ENCODE peak calls at places on chromosomes 3 and 15, in five cellular contexts. I is mesenchymal stem cell, S is trophoblast cell, F is neuronal stem cell, T is H1. E is an unnamed sample.

GRCh38 chr3:106183762-106184391 is 315.1 kb upstream of the CBLB start:
- DNase-seq in I (peak), S (no peak), F (no peak), T (no peak), E (peak)

GRCh38 chr3:120472121-120472844 is 21.5 kb upstream of the FSTL1 start:
- DNase-seq in I (no peak), S (peak), F (no peak), T (no peak), E (no peak)

GRCh38 chr15:51864408-51865056 is 35.1 kb downstream of the TMOD3 start:
- DNase-seq in I (no peak), S (peak), F (no peak), T (no peak), E (peak)

GRCh38 chr15:51621917-51622268 is 678 bp downstream of the DMXL2 start:
- DNase-seq in I (peak), S (peak), F (peak), T (no peak), E (peak)

GRCh38 chr3:170420307-170420821 is 1.7 kb downstream of the CLDN11 start:
- DNase-seq in I (peak), S (no peak), F (no peak), T (no peak), E (peak)

GRCh38 chr3:33887478-33887877 is 89.0 kb downstream of the PDCD6IP start:
- DNase-seq in I (no peak), S (no peak), F (no peak), T (no peak), E (no peak)

GRCh38 chr3:49754536-49754935 is 30.8 kb upstream of the GMPPB start:
- DNase-seq in I (no peak), S (peak), F (no peak), T (no peak), E (no peak)

GRCh38 chr15:91694829-91695205 is 158.7 kb upstream of the SLCO3A1 start:
- DNase-seq in I (no peak), S (peak), F (no peak), T (no peak), E (peak)

GRCh38 chr15:63811942-63812341 is 21.8 kb downstream of the HERC1 start:
- DNase-seq in I (peak), S (peak), F (no peak), T (no peak), E (no peak)

GRCh38 chr15:38843736-38844590 is 279.3 kb upstream of the RASGRP1 start:
- DNase-seq in I (peak), S (no peak), F (no peak), T (no peak), E (peak)

GRCh38 chr15:60228096-60228495 is 169.7 kb downstream of the ANXA2 start:
- DNase-seq in I (no peak), S (no peak), F (no peak), T (no peak), E (no peak)

GRCh38 chr15:89341316-89342005 is 6.8 kb upstream of the POLG start:
- DNase-seq in I (no peak), S (no peak), F (no peak), T (no peak), E (no peak)

GRCh38 chr3:12978682-12979081 is 94.5 kb downstream of the IQSEC1 start:
- DNase-seq in I (no peak), S (peak), F (no peak), T (no peak), E (no peak)

GRCh38 chr3:154398084-154398967 is 31.7 kb downstream of the GPR149 start:
- DNase-seq in I (no peak), S (no peak), F (no peak), T (no peak), E (no peak)

GRCh38 chr15:61380270-61380669 is 151.2 kb upstream of the RORA start:
- DNase-seq in I (no peak), S (no peak), F (no peak), T (no peak), E (no peak)

GRCh38 chr3:170419301-170420087 is 826 bp downstream of the CLDN11 start:
- DNase-seq in I (peak), S (peak), F (no peak), T (no peak), E (peak)

GRCh38 chr3:153338487-153338886 is 176.5 kb downstream of the RAP2B start:
- DNase-seq in I (peak), S (no peak), F (no peak), T (no peak), E (peak)

GRCh38 chr15:60721232-60721576 is 242.3 kb upstream of the ICE2 start:
- DNase-seq in I (no peak), S (no peak), F (no peak), T (no peak), E (no peak)

GRCh38 chr3:123489400-123490004 is 40.6 kb upstream of the ADCY5 start:
- DNase-seq in I (peak), S (peak), F (peak), T (peak), E (peak)

GRCh38 chr15:58575045-58575786 is 143.4 kb downstream of the LIPC start:
- DNase-seq in I (no peak), S (peak), F (no peak), T (no peak), E (no peak)

GRCh38 chr15:69853572-69853971 is 244.1 kb downstream of the TLE3 start:
- DNase-seq in I (peak), S (peak), F (no peak), T (peak), E (peak)

GRCh38 chr3:194806991-194807685 is 121.5 kb downstream of the FAM43A start:
- DNase-seq in I (peak), S (peak), F (no peak), T (no peak), E (peak)

GRCh38 chr3:1118074-1118473 is 25.2 kb downstream of the CNTN6 start:
- DNase-seq in I (peak), S (peak), F (no peak), T (no peak), E (no peak)

GRCh38 chr3:179652467-179653105 is at the start of gene USP13:
- DNase-seq in I (peak), S (peak), F (no peak), T (no peak), E (peak)

GRCh38 chr3:179655236-179655635 is 2.4 kb downstream of the USP13 start:
- DNase-seq in I (no peak), S (no peak), F (no peak), T (no peak), E (no peak)

GRCh38 chr3:179653106-179653776 is 401 bp downstream of the USP13 start:
- DNase-seq in I (peak), S (peak), F (peak), T (no peak), E (peak)

GRCh38 chr3:179651687-179652466 is 963 bp upstream of the USP13 start:
- DNase-seq in I (no peak), S (no peak), F (no peak), T (no peak), E (no peak)

DNA sequence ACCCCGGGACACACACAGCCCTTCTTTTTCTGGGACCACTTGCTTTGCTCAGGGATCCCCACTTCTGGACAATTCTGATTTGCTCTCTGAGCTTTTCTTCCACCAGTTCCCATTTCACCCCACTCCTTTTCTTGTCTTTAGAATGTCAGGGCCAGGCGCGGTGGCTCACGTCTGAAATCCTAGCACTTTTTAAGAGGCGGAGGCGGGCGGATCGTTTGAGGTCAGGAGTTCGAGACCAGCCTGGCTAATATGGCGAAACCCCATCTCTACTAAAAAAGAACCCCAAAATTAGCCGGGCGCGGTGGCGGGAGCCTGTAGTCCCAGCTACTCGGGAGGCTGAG is 907 bp downstream of the USP13 start:
- DNase-seq in I (no peak), S (no peak), F (no peak), T (no peak), E (no peak)
- H4K91ac ChIP-seq in I (no peak), S (no peak), F (no peak), T (no peak), E (peak)

GRCh38 chr3:177195242-177195940 is 1.9 kb downstream of the TBL1XR1 start:
- DNase-seq in I (peak), S (peak), F (no peak), T (no peak), E (no peak)

GRCh38 chr3:177195941-177196472 is 1.3 kb downstream of the TBL1XR1 start:
- DNase-seq in I (peak), S (peak), F (peak), T (no peak), E (no peak)

GRCh38 chr3:177196473-177197040 is 725 bp downstream of the TBL1XR1 start:
- DNase-seq in I (peak), S (peak), F (peak), T (no peak), E (peak)

GRCh38 chr3:177197934-177198484 is 727 bp upstream of the TBL1XR1 start:
- DNase-seq in I (peak), S (peak), F (no peak), T (no peak), E (no peak)

GRCh38 chr3:177197041-177197933 is at the start of gene TBL1XR1:
- DNase-seq in I (peak), S (peak), F (peak), T (peak), E (peak)
- H4K91ac ChIP-seq in I (peak), S (peak), F (no peak), T (peak), E (peak)

GRCh38 chr15:74053497-74053896 is 28.9 kb downstream of the GOLGA6A start:
- DNase-seq in I (no peak), S (no peak), F (no peak), T (no peak), E (no peak)
- H4K91ac ChIP-seq in I (no peak), S (no peak), F (no peak), T (no peak), E (peak)

GRCh38 chr3:46576386-46576785 is 10.3 kb upstream of the LRRC2 start:
- DNase-seq in I (no peak), S (no peak), F (no peak), T (no peak), E (no peak)
- H4K91ac ChIP-seq in I (no peak), S (no peak), F (no peak), T (peak), E (no peak)

DNA sequence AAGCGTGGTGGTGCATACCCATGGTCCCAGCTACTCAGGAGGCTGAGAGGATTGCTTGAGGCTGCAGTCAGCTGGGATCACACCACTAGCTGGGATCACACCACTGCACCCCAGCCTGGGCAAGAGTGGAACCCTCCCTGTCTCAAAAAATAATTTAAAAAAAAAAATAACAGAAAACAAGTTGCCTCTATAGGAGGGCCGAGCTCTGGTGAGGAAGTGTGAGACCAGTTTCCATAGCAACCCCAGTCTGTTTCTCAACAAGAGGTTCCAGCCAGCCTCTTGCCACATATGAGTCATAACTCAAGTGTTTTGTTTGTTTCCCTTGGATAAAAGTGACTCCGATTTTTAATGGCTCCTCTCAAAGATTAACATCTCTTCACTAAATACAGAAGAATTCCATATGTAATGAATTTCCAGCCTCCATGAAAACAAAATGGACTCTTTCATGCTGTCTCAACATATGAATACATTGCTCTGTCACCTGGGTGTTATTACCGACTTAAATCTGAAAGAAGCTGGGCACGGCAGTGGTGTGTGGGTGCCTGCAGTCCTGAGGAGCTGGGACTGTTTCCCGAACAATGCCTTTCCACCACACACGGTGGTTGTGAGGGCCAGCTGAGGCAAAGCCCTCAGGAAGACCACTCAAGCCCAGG is 19.7 kb downstream of the TMEM43 start:
- DNase-seq in I (peak), S (peak), F (peak), T (no peak), E (peak)
- H4K91ac ChIP-seq in I (peak), S (peak), F (no peak), T (no peak), E (peak)

GRCh38 chr15:75723847-75724660 is 11.4 kb upstream of the CSPG4 start:
- DNase-seq in I (peak), S (peak), F (no peak), T (no peak), E (peak)
- H4K91ac ChIP-seq in I (peak), S (peak), F (no peak), T (no peak), E (peak)

DNA sequence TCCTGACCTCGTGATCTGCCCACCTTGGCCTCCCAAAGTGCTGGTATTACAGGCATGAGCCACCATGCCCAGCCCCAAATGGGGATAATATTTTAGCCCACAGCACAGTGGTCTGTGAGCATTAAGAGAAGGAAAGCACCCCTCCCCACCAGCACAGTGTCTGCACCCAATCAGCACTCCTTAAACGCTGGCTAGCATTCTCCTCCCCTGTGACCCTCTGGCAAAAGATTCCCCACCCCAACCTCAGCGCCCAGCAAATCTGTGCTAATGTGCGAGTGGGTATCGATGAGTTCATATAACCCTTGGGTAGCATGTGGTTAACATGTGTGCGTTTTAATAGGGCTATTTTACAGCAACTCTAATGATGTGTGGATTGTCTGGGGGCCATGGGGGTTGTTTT is 18.3 kb upstream of the EPHB3 start:
- DNase-seq in I (no peak), S (no peak), F (no peak), T (no peak), E (no peak)
- H4K91ac ChIP-seq in I (no peak), S (no peak), F (no peak), T (no peak), E (no peak)

GRCh38 chr3:76039431-76039830 is 254.1 kb upstream of the ZNF717 start:
- DNase-seq in I (peak), S (no peak), F (no peak), T (no peak), E (peak)

GRCh38 chr3:76040946-76041345 is 255.6 kb upstream of the ZNF717 start:
- DNase-seq in I (no peak), S (peak), F (no peak), T (no peak), E (peak)

GRCh38 chr3:76034652-76035051 is 249.3 kb upstream of the ZNF717 start:
- DNase-seq in I (no peak), S (no peak), F (no peak), T (no peak), E (no peak)

GRCh38 chr3:76043746-76044145 is 258.4 kb upstream of the ZNF717 start:
- DNase-seq in I (no peak), S (no peak), F (no peak), T (peak), E (no peak)

DNA sequence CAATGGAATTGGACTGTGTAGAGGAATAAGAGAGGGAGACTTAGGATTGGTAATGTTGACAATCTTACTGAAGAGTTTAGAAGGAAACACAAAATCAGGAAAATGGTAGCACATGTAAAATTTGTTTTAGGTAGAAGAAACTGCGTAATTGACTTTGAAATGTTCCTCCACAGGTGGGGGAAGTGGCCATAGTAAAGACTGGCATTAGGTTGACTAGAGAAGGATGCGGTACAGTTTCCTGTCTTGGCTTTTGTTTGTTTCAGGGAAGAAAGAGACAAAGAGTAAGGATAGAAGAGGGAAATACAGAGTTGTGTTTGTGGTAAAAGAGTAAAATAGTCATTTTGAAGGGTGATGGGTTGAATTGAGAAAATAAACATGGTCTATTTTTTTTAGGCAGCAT is 253.6 kb upstream of the ZNF717 start:
- DNase-seq in I (no peak), S (no peak), F (no peak), T (no peak), E (no peak)
- H4K91ac ChIP-seq in I (no peak), S (no peak), F (no peak), T (peak), E (peak)

GRCh38 chr15:80991446-80991845 is 1.8 kb upstream of the MESD start:
- DNase-seq in I (peak), S (peak), F (no peak), T (no peak), E (peak)

GRCh38 chr15:80988148-80988796 is 1.3 kb downstream of the MESD start:
- DNase-seq in I (no peak), S (peak), F (no peak), T (no peak), E (no peak)

GRCh38 chr15:80989110-80989517 is 505 bp downstream of the MESD start:
- DNase-seq in I (no peak), S (no peak), F (peak), T (no peak), E (no peak)

GRCh38 chr15:80990955-80991354 is 1.3 kb upstream of the MESD start:
- DNase-seq in I (no peak), S (peak), F (no peak), T (no peak), E (no peak)

DNA sequence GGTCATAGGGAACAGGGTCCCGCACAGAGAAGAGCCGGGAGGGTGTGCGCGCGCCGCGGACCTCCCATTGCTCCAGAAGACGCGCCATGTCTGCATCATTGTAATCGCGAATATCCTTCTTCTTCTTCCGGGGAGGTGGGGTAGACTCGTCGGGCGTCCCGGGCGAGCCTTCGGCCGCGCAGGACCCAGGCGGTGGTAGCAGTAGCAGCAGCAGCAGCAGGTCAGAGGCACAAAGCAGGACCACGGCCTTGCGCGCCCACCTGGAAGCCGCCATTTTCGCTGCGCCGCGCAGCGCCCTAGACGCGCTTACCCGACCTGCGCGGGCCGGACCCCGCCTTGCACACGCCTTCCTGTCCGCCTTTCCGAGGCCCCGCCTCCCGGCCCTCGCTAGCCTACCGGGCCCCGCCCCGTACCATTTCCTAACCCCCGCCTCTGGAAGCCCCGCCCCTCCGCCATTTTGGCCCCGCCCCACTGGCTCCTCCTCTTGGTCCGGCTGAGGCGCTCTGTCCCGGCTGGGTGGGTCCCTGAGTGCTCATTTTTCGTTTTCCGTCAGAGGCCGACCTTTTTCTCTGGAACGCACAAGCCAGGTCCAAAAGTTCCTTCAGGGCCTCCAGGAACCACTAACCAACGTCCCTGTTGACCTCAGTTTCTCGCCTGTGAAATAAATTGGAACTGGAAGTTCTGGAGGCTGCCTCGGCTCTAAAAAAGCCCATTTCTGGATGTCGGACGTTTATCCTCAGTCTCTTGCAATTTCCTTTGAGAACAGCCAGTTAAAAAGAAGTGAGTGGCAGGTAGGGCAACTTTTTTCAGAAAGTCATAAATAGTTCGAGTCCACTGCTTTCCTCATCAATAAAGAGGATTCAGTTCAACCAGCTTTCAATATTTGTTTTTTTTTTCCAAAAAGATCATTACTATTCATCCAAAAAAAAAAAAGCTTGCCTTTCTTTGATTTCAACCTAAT is at the start of gene MESD:
- DNase-seq in I (peak), S (peak), F (peak), T (peak), E (peak)
- H4K91ac ChIP-seq in I (peak), S (peak), F (peak), T (peak), E (peak)